ENCODE peak calls at places on chromosomes 6 and 20, in four cellular contexts. M is SK-N-SH, V is GM12878, J is K562. A is an unnamed sample.
A peak's percentile ranks its signal among the peaks of the same experiment; 100 is the strongest.

GRCh38 chr6:134183844-134184243 is 131.4 kb upstream of the SLC2A12 start:
- DNase-seq in M (no peak), V (no peak), J (no peak), A (no peak)

GRCh38 chr6:54194067-54194466 is 82.8 kb downstream of the MLIP start:
- DNase-seq in M (no peak), V (no peak), J (no peak), A (no peak)

GRCh38 chr20:49397525-49397924 is 84.9 kb downstream of the KCNB1 start:
- DNase-seq in M (no peak), V (no peak), J (peak; percentile 30), A (no peak)

GRCh38 chr6:159464827-159465226 is 228.2 kb downstream of the SOD2 start:
- DNase-seq in M (no peak), V (no peak), J (no peak), A (no peak)

GRCh38 chr6:2363211-2363610 is 117.8 kb upstream of the GMDS start:
- DNase-seq in M (no peak), V (no peak), J (no peak), A (no peak)

GRCh38 chr6:44247338-44248302 is 719 bp downstream of the HSP90AB1 start:
- DNase-seq in M (peak; percentile 76), V (no peak), J (peak; percentile 86), A (peak; percentile 36)

GRCh38 chr6:6131492-6132109 is 124.9 kb upstream of the NRN1 start:
- DNase-seq in M (peak; percentile 22), V (no peak), J (peak; percentile 65), A (peak; percentile 53)

GRCh38 chr6:168223150-168223549 is 96.4 kb downstream of the DACT2 start:
- DNase-seq in M (no peak), V (no peak), J (no peak), A (no peak)

GRCh38 chr6:6703720-6704422 is 115.4 kb downstream of the LY86 start:
- DNase-seq in M (no peak), V (no peak), J (no peak), A (no peak)

GRCh38 chr6:45448417-45449389 is 71.0 kb upstream of the SUPT3H start:
- DNase-seq in M (no peak), V (no peak), J (no peak), A (no peak)

GRCh38 chr20:60993647-60994046 is 258.4 kb upstream of the CDH4 start:
- DNase-seq in M (peak; percentile 17), V (no peak), J (peak; percentile 11), A (no peak)

GRCh38 chr6:84801250-84801649 is 36.9 kb upstream of the TBX18 start:
- DNase-seq in M (no peak), V (no peak), J (no peak), A (no peak)

GRCh38 chr20:47950103-47950502 is 164.8 kb upstream of the SULF2 start:
- DNase-seq in M (peak; percentile 40), V (no peak), J (no peak), A (no peak)

GRCh38 chr6:161444464-161444863 is 170.6 kb upstream of the AGPAT4 start:
- DNase-seq in M (no peak), V (no peak), J (peak; percentile 45), A (no peak)

GRCh38 chr20:49446808-49447207 is 35.7 kb downstream of the KCNB1 start:
- DNase-seq in M (no peak), V (no peak), J (no peak), A (no peak)

GRCh38 chr6:138410972-138411667 is 7.1 kb downstream of the HEBP2 start:
- DNase-seq in M (no peak), V (no peak), J (no peak), A (no peak)

GRCh38 chr20:20027284-20027683 is 10.1 kb downstream of the NAA20 start:
- DNase-seq in M (no peak), V (no peak), J (no peak), A (no peak)

GRCh38 chr6:148831531-148831930 is 84.7 kb downstream of the UST start:
- DNase-seq in M (no peak), V (no peak), J (no peak), A (no peak)

GRCh38 chr6:154239392-154239791 is 117.2 kb downstream of the IPCEF1 start:
- DNase-seq in M (no peak), V (no peak), J (no peak), A (no peak)

GRCh38 chr6:57305754-57306153 is 11.7 kb upstream of the PRIM2 start:
- DNase-seq in M (no peak), V (no peak), J (no peak), A (no peak)

GRCh38 chr6:22113046-22113766 is 183.6 kb downstream of the PRL start:
- DNase-seq in M (no peak), V (no peak), J (no peak), A (no peak)

GRCh38 chr6:16182428-16182827 is 53.5 kb downstream of the MYLIP start:
- DNase-seq in M (no peak), V (no peak), J (no peak), A (no peak)

GRCh38 chr20:37627767-37628130 is 66.1 kb upstream of the CTNNBL1 start:
- DNase-seq in M (no peak), V (no peak), J (no peak), A (no peak)
- TF ChIP-seq SMC3 in M (no peak), V (no peak), J (no peak), A (no peak)

GRCh38 chr20:33812673-33813462 is 1.7 kb downstream of the CHMP4B start:
- DNase-seq in M (peak; percentile 33), V (no peak), J (peak; percentile 48), A (peak; percentile 91)

GRCh38 chr20:33816191-33816590 is 5.0 kb downstream of the CHMP4B start:
- DNase-seq in M (no peak), V (no peak), J (no peak), A (no peak)

GRCh38 chr20:33811763-33812672 is 870 bp downstream of the CHMP4B start:
- DNase-seq in M (peak; percentile 48), V (no peak), J (peak; percentile 61), A (peak; percentile 66)

GRCh38 chr20:33815671-33816070 is 4.5 kb downstream of the CHMP4B start:
- DNase-seq in M (no peak), V (no peak), J (no peak), A (no peak)

GRCh38 chr20:33814238-33814712 is 3.1 kb downstream of the CHMP4B start:
- DNase-seq in M (no peak), V (no peak), J (no peak), A (no peak)
- TF ChIP-seq POLR2AphosphoS5 in M (no peak), V (no peak), J (no peak), A (no peak)

GRCh38 chr6:55798571-55798970 is 76.8 kb downstream of the BMP5 start:
- DNase-seq in M (no peak), V (no peak), J (no peak), A (no peak)

GRCh38 chr6:55794136-55794812 is 81.1 kb downstream of the BMP5 start:
- DNase-seq in M (no peak), V (no peak), J (no peak), A (no peak)
- TF ChIP-seq SMC3 in M (no peak), V (no peak), J (no peak), A (no peak)

DNA sequence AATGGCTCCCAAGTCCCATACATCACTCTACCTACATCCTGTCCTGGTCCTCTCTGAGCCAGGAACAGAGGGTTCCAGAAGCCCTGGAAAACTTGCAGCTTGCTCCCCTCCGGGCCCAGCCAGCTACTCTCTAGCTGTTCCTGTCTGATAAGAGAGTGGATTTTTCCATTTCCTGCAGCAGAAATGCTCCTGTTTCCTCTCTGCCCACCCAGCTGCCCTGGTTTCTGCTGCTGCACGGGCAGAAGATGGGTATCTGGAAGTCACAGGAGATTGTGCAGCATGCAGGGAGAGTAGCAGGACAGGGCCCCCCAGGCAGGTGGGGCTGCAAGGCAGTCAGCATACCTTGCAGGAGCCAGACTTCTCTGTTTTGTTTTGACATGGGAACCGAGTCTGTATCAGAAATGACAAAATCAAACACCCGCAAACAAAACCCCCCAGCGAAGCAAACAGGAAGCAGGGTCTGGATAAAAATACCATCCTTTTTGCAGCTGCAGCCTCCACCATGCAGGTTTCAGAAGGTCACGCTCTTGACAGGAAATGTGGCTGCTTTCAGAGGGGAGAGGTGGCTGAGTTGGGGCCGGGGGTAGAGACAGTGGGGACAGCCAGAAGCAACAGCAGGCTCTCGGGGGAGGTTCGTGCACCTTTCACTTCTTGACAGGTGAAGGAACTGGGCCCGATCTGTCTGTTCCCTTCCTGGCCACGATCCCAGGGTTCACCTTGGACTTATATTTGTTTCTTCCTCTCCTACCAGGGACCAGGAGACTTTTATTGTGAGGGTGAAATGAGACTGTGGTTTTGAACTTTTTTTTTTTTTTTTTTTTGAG is 50.8 kb upstream of the FAM83D start:
- DNase-seq in M (peak; percentile 74), V (peak; percentile 97), J (peak; percentile 27), A (no peak)
- TF ChIP-seq POLR2AphosphoS5 in M (no peak), V (peak; percentile 79), J (no peak), A (no peak)

GRCh38 chr6:50902260-50902659 is 83.6 kb downstream of the TFAP2B start:
- DNase-seq in M (no peak), V (no peak), J (no peak), A (no peak)

GRCh38 chr6:50905297-50905696 is 86.6 kb downstream of the TFAP2B start:
- DNase-seq in M (no peak), V (no peak), J (no peak), A (no peak)

GRCh38 chr6:50913105-50913770 is 94.6 kb downstream of the TFAP2B start:
- DNase-seq in M (no peak), V (no peak), J (no peak), A (no peak)

DNA sequence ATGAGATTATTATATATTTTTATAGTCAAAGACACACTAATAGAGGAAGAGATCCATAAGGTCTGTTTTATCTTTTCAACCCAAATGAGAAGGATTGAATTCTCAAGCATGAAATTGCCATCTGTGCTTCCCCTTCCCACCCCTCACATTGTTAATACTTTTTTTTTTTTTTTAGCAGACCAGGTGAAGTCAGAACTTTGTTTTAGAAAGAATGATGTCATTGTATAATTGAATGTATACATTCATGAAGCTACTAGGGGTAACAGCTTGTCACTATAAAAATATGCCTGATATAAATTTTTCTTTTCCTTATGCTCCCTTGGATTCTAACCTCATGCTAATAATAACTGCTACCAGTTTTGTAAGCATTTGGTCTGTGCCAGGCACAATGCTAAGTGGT is 88.9 kb downstream of the TFAP2B start:
- DNase-seq in M (no peak), V (no peak), J (no peak), A (no peak)
- TF ChIP-seq SMC3 in M (no peak), V (no peak), J (no peak), A (no peak)

DNA sequence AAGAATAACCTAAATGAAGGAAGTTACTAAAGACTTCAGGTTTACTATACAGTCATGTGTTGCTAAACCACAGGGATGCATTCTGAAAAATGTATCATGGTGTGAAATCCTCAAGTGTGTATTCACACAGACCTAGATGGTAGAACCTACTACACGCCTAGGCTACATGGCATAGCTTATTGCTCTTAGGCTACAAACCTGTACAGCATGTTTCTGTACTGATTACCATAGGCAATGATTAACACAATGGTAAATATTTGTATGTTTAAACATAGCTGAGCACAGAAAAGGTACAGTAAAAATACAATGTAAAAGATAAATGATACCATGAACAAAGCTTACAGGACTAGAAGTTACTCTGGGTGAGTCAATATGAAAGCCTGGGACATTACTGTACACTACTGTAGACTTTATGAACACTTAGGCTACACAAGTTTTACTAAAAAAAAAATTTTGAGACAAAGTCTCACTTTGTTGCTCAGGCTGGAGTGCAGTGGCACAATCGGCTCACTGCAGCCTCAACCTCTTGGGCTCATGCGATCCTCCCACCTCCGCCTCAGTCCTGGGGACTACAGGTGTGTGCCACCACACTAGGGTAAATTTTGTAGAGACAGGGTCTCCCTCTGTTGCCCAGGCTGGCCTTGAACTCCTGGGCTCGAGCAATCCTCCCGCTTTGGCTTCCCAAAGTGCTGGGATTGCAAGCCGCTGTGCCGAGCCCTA is 36.0 kb downstream of the ADNP start:
- DNase-seq in M (no peak), V (no peak), J (no peak), A (peak; percentile 86)
- TF ChIP-seq POLR2AphosphoS5 in M (no peak), V (no peak), J (no peak), A (no peak)

GRCh38 chr20:14717124-14718004 is 380.0 kb upstream of the FLRT3 start:
- DNase-seq in M (no peak), V (no peak), J (no peak), A (peak; percentile 9)
- TF ChIP-seq SMC3 in M (no peak), V (no peak), J (no peak), A (no peak)

A was measured in HepG2.